ENCODE peak calls at places on chromosomes 16 and 17, in eight cellular contexts. G is heart left ventricle, Q is esophagus squamous epithelium, W is body of pancreas, P is tibial nerve, M is IMR-90, S is ovary, C is A549. R is an unnamed sample.

GRCh38 chr17:55420067-55420775 is 1.4 kb downstream of the MMD start:
- DNase-seq in G (peak), Q (no peak), W (peak), P (no peak), M (no peak), S (no peak), C (no peak), R (no peak)

GRCh38 chr17:3627768-3628167 is 8.3 kb downstream of the SHPK start:
- DNase-seq in G (no peak), Q (no peak), W (no peak), P (no peak), M (no peak), S (peak), C (no peak), R (no peak)

GRCh38 chr17:7330099-7331015 is 1.2 kb upstream of the NEURL4 start:
- DNase-seq in G (peak), Q (no peak), W (peak), P (peak), M (peak), S (peak), C (peak), R (peak)

GRCh38 chr16:27441276-27441675 is 39.3 kb downstream of the IL21R start:
- DNase-seq in G (no peak), Q (no peak), W (no peak), P (no peak), M (no peak), S (no peak), C (no peak), R (no peak)

GRCh38 chr16:80150978-80151705 is 389.7 kb upstream of the DYNLRB2 start:
- DNase-seq in G (no peak), Q (no peak), W (no peak), P (no peak), M (peak), S (no peak), C (no peak), R (no peak)

GRCh38 chr16:74437-75318 is 2.2 kb upstream of the RHBDF1 start:
- DNase-seq in G (no peak), Q (no peak), W (no peak), P (no peak), M (no peak), S (no peak), C (no peak), R (no peak)

GRCh38 chr17:56309897-56310296 is 156.6 kb downstream of the ANKFN1 start:
- DNase-seq in G (no peak), Q (no peak), W (no peak), P (no peak), M (peak), S (no peak), C (no peak), R (no peak)

GRCh38 chr16:10514369-10515055 is 65.9 kb downstream of the EMP2 start:
- DNase-seq in G (peak), Q (no peak), W (peak), P (no peak), M (peak), S (peak), C (peak), R (peak)

GRCh38 chr17:60557805-60558204 is 31.8 kb upstream of the APPBP2 start:
- DNase-seq in G (no peak), Q (no peak), W (no peak), P (no peak), M (no peak), S (no peak), C (no peak), R (no peak)

GRCh38 chr16:23867566-23867965 is 31.8 kb downstream of the PRKCB start:
- DNase-seq in G (no peak), Q (no peak), W (no peak), P (no peak), M (no peak), S (no peak), C (no peak), R (no peak)

GRCh38 chr16:67268136-67268579 is 11.2 kb upstream of the PLEKHG4 start:
- DNase-seq in G (peak), Q (no peak), W (peak), P (no peak), M (peak), S (no peak), C (no peak), R (no peak)

GRCh38 chr16:68951991-68952877 is 108.9 kb downstream of the TANGO6 start:
- DNase-seq in G (no peak), Q (no peak), W (no peak), P (no peak), M (peak), S (no peak), C (peak), R (peak)

GRCh38 chr17:40345161-40346034 is 19.1 kb downstream of the GJD3 start:
- DNase-seq in G (peak), Q (no peak), W (peak), P (no peak), M (peak), S (peak), C (peak), R (peak)

GRCh38 chr16:89867918-89868317 is 5.5 kb upstream of the TCF25 start:
- DNase-seq in G (no peak), Q (no peak), W (no peak), P (no peak), M (no peak), S (no peak), C (no peak), R (no peak)

GRCh38 chr16:66486773-66487579 is 59.9 kb downstream of the BEAN1 start:
- DNase-seq in G (peak), Q (no peak), W (no peak), P (no peak), M (peak), S (no peak), C (no peak), R (peak)

GRCh38 chr17:83080641-83081560 is 1.5 kb downstream of the METRNL start:
- DNase-seq in G (no peak), Q (no peak), W (peak), P (no peak), M (peak), S (no peak), C (no peak), R (no peak)

GRCh38 chr17:75067856-75068255 is 19.9 kb upstream of the SLC16A5 start:
- DNase-seq in G (no peak), Q (no peak), W (no peak), P (no peak), M (no peak), S (no peak), C (no peak), R (peak)

GRCh38 chr16:68342620-68343019 is 31.8 kb downstream of the PRMT7 start:
- DNase-seq in G (no peak), Q (no peak), W (no peak), P (no peak), M (no peak), S (no peak), C (no peak), R (no peak)

GRCh38 chr16:60463986-60464385 is 1572.3 kb downstream of the CDH8 start:
- DNase-seq in G (no peak), Q (no peak), W (no peak), P (no peak), M (no peak), S (no peak), C (no peak), R (no peak)

GRCh38 chr16:23944381-23944780 is 108.6 kb downstream of the PRKCB start:
- DNase-seq in G (no peak), Q (no peak), W (no peak), P (no peak), M (no peak), S (no peak), C (no peak), R (no peak)

GRCh38 chr16:68022278-68022727 is 729 bp downstream of the DDX28 start:
- DNase-seq in G (no peak), Q (no peak), W (no peak), P (no peak), M (no peak), S (no peak), C (no peak), R (no peak)

GRCh38 chr16:53433930-53434435 is 288 bp upstream of the RBL2 start:
- DNase-seq in G (peak), Q (no peak), W (no peak), P (no peak), M (peak), S (peak), C (peak), R (no peak)

GRCh38 chr17:72030067-72030899 is 90.5 kb upstream of the SOX9 start:
- DNase-seq in G (peak), Q (no peak), W (peak), P (no peak), M (peak), S (no peak), C (peak), R (peak)

GRCh38 chr17:28735242-28735722 is 6.7 kb downstream of the NEK8 start:
- DNase-seq in G (no peak), Q (no peak), W (no peak), P (no peak), M (no peak), S (no peak), C (no peak), R (peak)

GRCh38 chr16:86519649-86520316 is 9.5 kb downstream of the FOXF1 start:
- DNase-seq in G (peak), Q (no peak), W (peak), P (no peak), M (peak), S (peak), C (peak), R (peak)

GRCh38 chr17:14442798-14443553 is 142.1 kb downstream of the HS3ST3B1 start:
- DNase-seq in G (no peak), Q (no peak), W (no peak), P (no peak), M (peak), S (no peak), C (no peak), R (no peak)

GRCh38 chr16:84266451-84266850 is 26.6 kb upstream of the KCNG4 start:
- DNase-seq in G (peak), Q (no peak), W (peak), P (no peak), M (peak), S (no peak), C (peak), R (peak)

GRCh38 chr17:52147872-52148271 is 10.6 kb downstream of the CA10 start:
- DNase-seq in G (no peak), Q (no peak), W (no peak), P (no peak), M (no peak), S (no peak), C (no peak), R (no peak)

GRCh38 chr16:13441675-13442074 is 478.3 kb upstream of the ERCC4 start:
- DNase-seq in G (no peak), Q (no peak), W (no peak), P (no peak), M (no peak), S (no peak), C (no peak), R (no peak)

GRCh38 chr17:78976907-78977680 is 2.6 kb downstream of the LGALS3BP start:
- DNase-seq in G (no peak), Q (no peak), W (no peak), P (no peak), M (no peak), S (no peak), C (no peak), R (no peak)

GRCh38 chr16:19559242-19559910 is 3.9 kb downstream of the VPS35L start:
- DNase-seq in G (no peak), Q (no peak), W (no peak), P (no peak), M (peak), S (no peak), C (peak), R (peak)

GRCh38 chr17:60134396-60135159 is 15.2 kb upstream of the CA4 start:
- DNase-seq in G (no peak), Q (no peak), W (peak), P (no peak), M (peak), S (no peak), C (no peak), R (no peak)

GRCh38 chr17:5097101-5097834 is 14.4 kb downstream of the ZNF232 start:
- DNase-seq in G (peak), Q (no peak), W (peak), P (no peak), M (no peak), S (peak), C (no peak), R (no peak)

GRCh38 chr16:71627631-71628236 is 1.8 kb downstream of the MARVELD3 start:
- DNase-seq in G (no peak), Q (no peak), W (peak), P (no peak), M (no peak), S (no peak), C (no peak), R (no peak)

GRCh38 chr16:71625113-71625850 is 702 bp upstream of the MARVELD3 start:
- DNase-seq in G (no peak), Q (no peak), W (no peak), P (no peak), M (no peak), S (no peak), C (no peak), R (no peak)

GRCh38 chr16:71628810-71629209 is 2.8 kb downstream of the MARVELD3 start:
- DNase-seq in G (no peak), Q (no peak), W (peak), P (no peak), M (no peak), S (no peak), C (no peak), R (peak)

GRCh38 chr16:71626018-71626857 is at the start of gene MARVELD3:
- DNase-seq in G (no peak), Q (no peak), W (peak), P (no peak), M (no peak), S (peak), C (peak), R (no peak)

GRCh38 chr16:71626858-71627213 is 852 bp downstream of the MARVELD3 start:
- DNase-seq in G (no peak), Q (no peak), W (peak), P (no peak), M (no peak), S (peak), C (peak), R (no peak)
- TF ChIP-seq POLR2A in G (no peak), Q (no peak), W (no peak), P (no peak), M (no peak), S (no peak), C (no peak), R (no peak)

DNA sequence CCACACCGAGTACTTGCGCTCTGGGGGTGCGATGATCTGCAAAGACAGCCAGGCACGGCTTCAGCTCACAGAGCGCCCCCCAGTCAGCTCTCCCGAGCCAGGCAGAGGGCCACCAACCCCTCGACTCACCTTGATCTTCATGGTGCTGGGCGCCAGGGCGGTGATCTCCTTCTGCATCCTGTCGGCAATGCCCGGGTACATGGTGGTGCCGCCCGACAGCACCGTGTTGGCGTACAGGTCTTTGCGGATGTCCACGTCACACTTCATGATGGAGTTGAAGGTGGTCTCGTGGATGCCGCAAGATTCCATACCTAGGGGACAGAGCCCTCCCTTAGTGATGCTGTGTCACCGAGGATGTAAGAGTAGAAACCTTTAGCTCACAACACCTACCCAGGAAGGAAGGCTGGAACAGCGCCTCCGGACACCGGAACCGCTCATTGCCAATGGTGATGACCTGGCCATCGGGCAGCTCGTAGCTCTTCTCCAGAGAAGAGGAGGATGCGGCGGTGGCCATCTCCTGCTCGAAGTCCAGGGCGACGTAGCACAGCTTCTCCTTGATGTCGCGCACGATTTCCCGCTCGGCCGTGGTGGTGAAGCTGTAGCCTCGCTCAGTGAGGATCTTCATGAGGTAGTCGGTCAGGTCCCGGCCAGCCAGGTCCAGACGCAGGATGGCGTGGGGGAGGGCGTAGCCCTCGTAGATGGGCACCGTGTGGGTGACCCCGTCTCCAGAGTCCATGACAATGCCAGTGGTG is 1.6 kb downstream of the ACTG1 start:
- DNase-seq in G (peak), Q (no peak), W (peak), P (no peak), M (no peak), S (no peak), C (no peak), R (no peak)
- TF ChIP-seq POLR2A in G (no peak), Q (no peak), W (no peak), P (no peak), M (no peak), S (no peak), C (peak), R (peak)

GRCh38 chr17:48553837-48554236 is 8.9 kb upstream of the HOXB2 start:
- DNase-seq in G (no peak), Q (no peak), W (no peak), P (no peak), M (peak), S (no peak), C (no peak), R (no peak)

GRCh38 chr17:48551601-48552452 is 6.9 kb upstream of the HOXB2 start:
- DNase-seq in G (no peak), Q (no peak), W (no peak), P (no peak), M (peak), S (no peak), C (no peak), R (no peak)

GRCh38 chr17:48551206-48551597 is 6.3 kb upstream of the HOXB2 start:
- DNase-seq in G (no peak), Q (no peak), W (no peak), P (no peak), M (peak), S (no peak), C (no peak), R (no peak)

GRCh38 chr17:48553190-48553547 is 8.3 kb upstream of the HOXB2 start:
- DNase-seq in G (no peak), Q (no peak), W (no peak), P (no peak), M (no peak), S (no peak), C (no peak), R (no peak)

DNA sequence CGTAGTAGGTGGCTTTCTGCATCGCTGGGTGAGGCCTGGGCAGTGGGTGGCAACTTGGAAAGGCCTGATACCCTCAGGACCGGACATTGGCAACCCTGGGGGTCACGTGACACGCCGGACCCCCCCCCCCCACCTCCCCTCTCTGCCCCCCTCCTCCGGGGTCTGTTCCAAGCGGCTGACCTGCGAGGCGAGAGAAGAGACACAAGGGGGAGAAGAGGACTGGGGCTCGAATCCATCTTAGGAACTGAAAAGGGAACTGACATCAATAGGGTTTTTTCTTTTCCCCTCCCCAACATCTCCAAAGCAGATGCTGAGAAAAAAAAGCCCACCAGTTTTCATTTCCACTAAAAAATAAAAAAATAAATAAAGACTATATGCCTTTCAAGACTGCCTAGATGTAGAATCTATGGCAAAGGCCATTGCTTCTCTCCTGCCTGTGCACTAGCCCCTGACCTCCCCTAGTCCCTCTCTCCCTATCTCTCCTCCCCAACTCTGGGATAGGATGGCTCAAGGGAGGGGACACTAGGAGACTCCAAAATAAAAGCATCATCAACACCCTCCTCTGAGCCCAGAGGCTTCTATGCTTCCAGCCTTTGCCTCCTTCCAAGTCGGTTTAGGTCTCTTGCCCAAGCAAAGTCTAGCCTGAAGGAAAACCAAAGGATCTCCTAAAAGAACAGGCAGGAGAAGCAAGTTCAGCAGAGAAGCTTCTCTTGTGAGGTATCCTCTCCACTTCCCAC is 7.7 kb upstream of the HOXB2 start:
- DNase-seq in G (no peak), Q (no peak), W (no peak), P (no peak), M (peak), S (no peak), C (no peak), R (no peak)
- TF ChIP-seq POLR2A in G (no peak), Q (no peak), W (peak), P (no peak), M (no peak), S (no peak), C (no peak), R (no peak)

GRCh38 chr16:51553314-51553713 is 402.2 kb upstream of the SALL1 start:
- DNase-seq in G (no peak), Q (no peak), W (no peak), P (no peak), M (no peak), S (no peak), C (no peak), R (no peak)

GRCh38 chr16:51550785-51551184 is 399.7 kb upstream of the SALL1 start:
- DNase-seq in G (no peak), Q (no peak), W (no peak), P (no peak), M (peak), S (no peak), C (no peak), R (no peak)

GRCh38 chr16:51557670-51558069 is 406.6 kb upstream of the SALL1 start:
- DNase-seq in G (no peak), Q (no peak), W (no peak), P (no peak), M (no peak), S (no peak), C (no peak), R (no peak)

GRCh38 chr16:51556694-51557327 is 405.7 kb upstream of the SALL1 start:
- DNase-seq in G (no peak), Q (no peak), W (no peak), P (no peak), M (peak), S (peak), C (peak), R (no peak)

DNA sequence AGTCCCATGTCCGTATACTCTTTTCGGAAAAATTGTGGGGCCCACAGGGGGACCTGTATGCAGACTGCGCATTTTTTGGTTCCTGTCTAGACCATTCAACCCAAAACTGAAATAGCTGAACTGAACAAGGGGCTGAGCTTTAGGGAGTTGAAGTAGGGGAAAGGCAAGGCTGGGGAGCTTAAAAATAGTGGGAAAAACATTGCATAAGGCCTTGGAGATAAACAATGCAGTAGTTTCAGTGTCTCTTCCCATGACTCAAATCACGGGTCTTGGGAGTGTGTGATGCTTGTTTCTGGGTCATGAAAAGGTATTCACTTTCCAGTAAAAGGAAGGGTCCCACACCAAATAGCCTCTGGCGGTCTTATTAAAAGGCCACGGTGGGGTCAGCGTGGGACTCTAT is 402.8 kb upstream of the SALL1 start:
- DNase-seq in G (no peak), Q (no peak), W (no peak), P (no peak), M (peak), S (no peak), C (no peak), R (no peak)
- TF ChIP-seq POLR2A in G (no peak), Q (no peak), W (no peak), P (no peak), M (no peak), S (no peak), C (no peak), R (no peak)

DNA sequence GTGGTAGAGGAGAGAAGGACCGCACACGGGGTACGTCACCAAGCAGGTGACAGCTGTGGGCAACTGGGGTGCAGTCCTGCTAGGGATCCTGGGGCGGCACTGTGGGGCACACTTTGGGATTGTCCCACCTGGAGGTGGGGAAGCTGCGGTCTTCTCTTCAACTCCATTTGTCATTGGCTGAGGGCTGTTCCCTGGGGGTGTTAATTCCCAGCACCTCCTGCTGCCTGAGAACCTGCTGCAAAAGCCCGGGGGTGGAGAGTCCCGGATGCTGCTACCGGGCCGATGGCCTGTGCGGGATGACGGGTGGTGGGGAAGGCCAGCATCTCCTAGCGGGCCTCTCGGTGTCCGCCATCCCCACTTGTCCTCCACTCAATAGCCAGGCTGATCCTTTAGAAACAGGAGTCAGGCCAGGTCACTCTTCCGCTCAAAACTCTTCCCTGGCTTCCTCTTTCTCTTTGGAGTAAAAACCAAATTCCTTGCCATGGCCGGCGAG is 100.2 kb downstream of the CYLD start:
- DNase-seq in G (no peak), Q (no peak), W (no peak), P (no peak), M (no peak), S (no peak), C (no peak), R (no peak)
- TF ChIP-seq POLR2A in G (no peak), Q (no peak), W (no peak), P (no peak), M (no peak), S (no peak), C (no peak), R (no peak)